ENCODE peak calls at places on chromosomes 3 and 15, in ten cellular contexts. N, H, Y, W, R, I, U, L, E and B are unnamed samples.

GRCh38 chr3:139764069-139764905 is 86.5 kb upstream of the NMNAT3 start:
- DNase-seq in Y (no peak), E (no peak), R (no peak), H (no peak), I (no peak), L (no peak), U (no peak), W (no peak), N (no peak), B (no peak)

GRCh38 chr15:69125236-69125635 is 35.2 kb upstream of the GLCE start:
- DNase-seq in U (no peak), H (no peak), N (no peak), I (no peak), L (no peak), W (no peak), Y (no peak), E (no peak), R (no peak), B (no peak)

GRCh38 chr15:90807687-90808086 is 60.7 kb upstream of the FURIN start:
- DNase-seq in W (no peak), N (no peak), U (no peak), L (no peak), I (no peak), H (no peak), R (no peak), E (no peak), Y (no peak), B (no peak)

GRCh38 chr15:32898991-32899613 is 181.3 kb downstream of the GREM1 start:
- DNase-seq in I (no peak), W (no peak), H (no peak), L (no peak), U (peak; percentile 43), Y (no peak), R (no peak), E (no peak), N (no peak), B (peak; percentile 52)

GRCh38 chr3:101070260-101071121 is 77.3 kb upstream of the ABI3BP start:
- DNase-seq in E (peak; percentile 80), U (peak; percentile 51), W (no peak), Y (peak; percentile 37), N (peak; percentile 65), R (no peak), L (no peak), I (no peak), H (peak; percentile 83), B (peak; percentile 53)

GRCh38 chr3:141845407-141846049 is 30.9 kb upstream of the ATP1B3 start:
- DNase-seq in R (no peak), N (peak; percentile 25), H (no peak), U (no peak), W (no peak), L (no peak), I (no peak), Y (no peak), E (no peak), B (peak; percentile 9)

GRCh38 chr3:182342252-182342651 is 451.1 kb upstream of the ATP11B start:
- DNase-seq in L (no peak), Y (no peak), U (no peak), I (no peak), H (no peak), E (no peak), N (no peak), R (no peak), W (no peak), B (no peak)

GRCh38 chr15:67126551-67127333 is 61.3 kb downstream of the SMAD3 start:
- DNase-seq in N (no peak), R (no peak), Y (no peak), W (no peak), U (no peak), E (no peak), I (peak; percentile 57), H (no peak), L (no peak), B (no peak)

GRCh38 chr3:5568451-5568850 is 380.9 kb downstream of the EDEM1 start:
- DNase-seq in N (no peak), W (no peak), U (no peak), L (no peak), H (no peak), E (no peak), Y (no peak), I (no peak), R (no peak), B (peak; percentile 4)

GRCh38 chr3:104879919-104880318 is 486.8 kb upstream of the ALCAM start:
- DNase-seq in E (no peak), R (no peak), I (no peak), W (no peak), Y (peak; percentile 38), U (no peak), N (no peak), H (no peak), L (no peak), B (no peak)

GRCh38 chr3:119019767-119020518 is 14.7 kb downstream of the IGSF11 start:
- DNase-seq in L (no peak), W (no peak), Y (no peak), U (no peak), I (no peak), E (no peak), R (no peak), N (no peak), H (no peak), B (no peak)

GRCh38 chr3:142608615-142609014 is 12.4 kb downstream of the PLS1 start:
- DNase-seq in W (no peak), E (no peak), R (no peak), U (no peak), Y (no peak), L (no peak), H (no peak), N (no peak), I (no peak), B (no peak)

GRCh38 chr3:132231633-132232032 is 85.6 kb upstream of the ACP3 start:
- DNase-seq in N (no peak), E (no peak), Y (peak; percentile 72), L (no peak), R (no peak), H (no peak), W (peak; percentile 11), I (no peak), U (no peak), B (no peak)

GRCh38 chr3:82157952-82158351 is 396.5 kb upstream of the GBE1 start:
- DNase-seq in H (no peak), W (no peak), I (no peak), E (no peak), L (no peak), N (no peak), U (no peak), Y (peak; percentile 89), R (no peak), B (no peak)

GRCh38 chr15:76426941-76427340 is 90.4 kb downstream of the ISL2 start:
- DNase-seq in R (no peak), N (no peak), W (no peak), Y (no peak), U (no peak), E (no peak), H (no peak), L (no peak), I (no peak), B (no peak)

GRCh38 chr3:110178965-110179364 is 841.6 kb upstream of the DPPA4 start:
- DNase-seq in Y (peak; percentile 36), L (no peak), H (no peak), N (no peak), W (no peak), I (no peak), E (no peak), R (no peak), U (no peak), B (no peak)

GRCh38 chr3:53257465-53257864 is 1.6 kb upstream of the TKT start:
- DNase-seq in H (no peak), L (no peak), U (no peak), R (no peak), I (no peak), N (no peak), Y (no peak), E (no peak), W (no peak), B (no peak)

GRCh38 chr15:38873151-38873550 is 308.5 kb upstream of the RASGRP1 start:
- DNase-seq in L (no peak), Y (no peak), N (no peak), E (no peak), H (no peak), R (no peak), I (no peak), W (no peak), U (no peak), B (no peak)
- TF ChIP-seq CTCF in L (no peak), Y (peak; percentile 1), N (no peak), E (no peak), H (no peak), R (no peak), I (no peak), W (no peak), U (no peak), B (no peak)

DNA sequence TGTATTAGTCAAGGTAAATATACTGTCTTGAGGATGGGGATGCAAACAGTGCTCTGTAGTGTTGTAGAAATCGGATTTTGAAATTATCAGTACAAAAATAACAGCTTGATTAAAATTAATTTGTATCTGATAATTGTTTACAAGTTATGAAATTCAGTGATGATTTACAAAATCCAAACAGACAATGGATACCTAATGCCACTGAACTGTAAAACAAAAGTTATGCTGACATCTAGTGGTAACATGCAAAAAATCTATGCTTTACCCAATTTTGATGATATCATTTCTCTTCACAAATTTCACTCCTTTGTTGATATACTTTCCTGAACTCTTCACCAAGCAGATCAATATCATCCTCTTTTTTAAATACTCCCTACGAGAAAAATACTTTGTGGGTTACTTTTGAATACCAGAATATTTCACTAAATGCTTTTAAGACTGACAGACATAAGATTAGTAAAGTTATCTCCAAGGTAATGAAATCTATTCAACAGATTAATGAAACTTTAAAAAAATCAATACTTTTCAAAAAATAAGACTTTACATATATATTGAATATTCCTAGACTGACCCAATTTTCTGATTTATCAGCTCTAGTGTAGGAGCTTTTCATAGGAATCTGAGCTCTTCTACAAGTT is 36.0 kb downstream of the MNS1 start:
- DNase-seq in Y (peak; percentile 51), N (no peak), U (no peak), R (no peak), W (peak; percentile 10), H (no peak), L (no peak), I (no peak), E (no peak), B (no peak)
- TF ChIP-seq CTCF in Y (peak; percentile 58), N (peak; percentile 66), U (peak; percentile 45), R (peak; percentile 23), W (peak; percentile 31), H (no peak), L (peak; percentile 39), I (peak; percentile 38), E (peak; percentile 49), B (peak; percentile 50)

DNA sequence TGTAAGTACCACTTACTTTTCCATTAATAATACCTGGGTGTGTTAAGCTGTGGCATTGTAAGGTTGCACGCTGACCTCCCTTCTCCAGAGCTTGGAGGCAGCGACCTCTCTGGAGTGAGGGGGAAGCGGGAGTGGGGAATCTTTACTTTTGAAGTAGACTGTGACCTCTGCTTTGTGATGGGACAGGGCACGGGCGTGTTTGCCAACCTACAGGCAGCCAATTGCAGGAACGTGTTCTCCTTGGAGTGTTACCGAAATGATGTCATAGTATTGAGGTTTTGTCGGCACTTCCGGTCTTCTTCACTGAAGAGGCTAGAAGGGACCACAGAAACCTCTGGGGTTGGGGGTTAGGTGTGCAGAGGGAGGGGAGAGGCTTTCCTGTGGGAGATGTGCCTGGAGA is 227.3 kb upstream of the C2CD4B start:
- DNase-seq in Y (peak; percentile 54), R (no peak), L (no peak), N (peak; percentile 6), E (no peak), H (no peak), I (no peak), U (no peak), W (no peak), B (peak; percentile 22)
- TF ChIP-seq CTCF in Y (no peak), R (no peak), L (no peak), N (no peak), E (no peak), H (no peak), I (no peak), U (no peak), W (peak; percentile 8), B (no peak)

GRCh38 chr3:172717493-172718088 is 6.7 kb upstream of the NCEH1 start:
- DNase-seq in Y (peak; percentile 27), I (no peak), U (no peak), W (no peak), H (no peak), R (no peak), L (no peak), N (no peak), E (no peak), B (no peak)
- TF ChIP-seq CTCF in Y (peak; percentile 48), I (no peak), U (peak; percentile 13), W (peak; percentile 49), H (no peak), R (no peak), L (no peak), N (no peak), E (peak; percentile 8), B (no peak)